ENCODE peak calls at places on chromosomes 16 and 17, in six cellular contexts. X is body of pancreas, N is sigmoid colon, A is ovary, S is A549, L is IMR-90. Z is an unnamed sample. For H3K9me3 and H3K4me1, the result is how much of the 10 kb centered on the place peaks cover.

GRCh38 chr16:89418352-89418751 is 72.0 kb downstream of the ANKRD11 start:
- DNase-seq in L (no peak), A (no peak), S (no peak), N (no peak), X (no peak), Z (no peak)

GRCh38 chr17:50129303-50129945 is 536 bp downstream of the SAMD14 start:
- DNase-seq in L (peak), A (peak), N (no peak), X (no peak), S (peak), Z (no peak)

GRCh38 chr17:74757502-74757901 is 9.1 kb downstream of the NHERF1 start:
- DNase-seq in S (no peak), X (no peak), A (no peak), N (no peak), L (no peak), Z (no peak)

GRCh38 chr17:48432820-48433775 is 3.1 kb upstream of the SKAP1 start:
- DNase-seq in A (no peak), N (no peak), S (no peak), L (no peak), X (no peak), Z (no peak)

GRCh38 chr16:592518-593306 is 2.8 kb downstream of the RAB40C start:
- DNase-seq in N (peak), L (no peak), S (no peak), X (peak), A (peak), Z (peak)

GRCh38 chr16:4372578-4373355 is 1.1 kb downstream of the VASN start:
- DNase-seq in S (peak), N (peak), L (peak), X (peak), A (peak), Z (no peak)

GRCh38 chr17:49223517-49224197 is 6.9 kb downstream of the PHOSPHO1 start:
- DNase-seq in X (peak), N (no peak), A (peak), S (peak), L (peak), Z (no peak)

GRCh38 chr17:49676276-49676868 is 1.5 kb downstream of the SPOP start:
- DNase-seq in X (no peak), L (peak), A (no peak), S (no peak), N (no peak), Z (no peak)

GRCh38 chr17:38894276-38894675 is 24.4 kb downstream of the LASP1 start:
- DNase-seq in A (no peak), X (no peak), N (no peak), S (no peak), L (no peak), Z (no peak)

GRCh38 chr17:38605852-38606645 is at the start of gene SRCIN1:
- DNase-seq in A (peak), N (peak), X (peak), L (peak), S (peak), Z (no peak)

GRCh38 chr16:87601322-87602004 is 845 bp upstream of the JPH3 start:
- DNase-seq in X (no peak), N (no peak), L (no peak), A (no peak), S (no peak), Z (no peak)

GRCh38 chr17:78294776-78295175 is 63.3 kb downstream of the TMEM235 start:
- DNase-seq in X (no peak), A (no peak), S (no peak), N (no peak), L (peak), Z (no peak)

GRCh38 chr16:11601425-11601824 is 14.7 kb upstream of the LITAF start:
- DNase-seq in L (no peak), N (no peak), X (no peak), S (no peak), A (peak), Z (no peak)

GRCh38 chr16:66427451-66427860 is 361 bp downstream of the BEAN1 start:
- DNase-seq in A (no peak), X (no peak), L (no peak), N (no peak), S (no peak), Z (no peak)

GRCh38 chr17:57463103-57463885 is 207.0 kb downstream of the MSI2 start:
- DNase-seq in N (no peak), X (no peak), A (no peak), L (peak), S (peak), Z (no peak)

GRCh38 chr16:58331024-58331707 is 36.3 kb upstream of the PRSS54 start:
- DNase-seq in A (no peak), X (no peak), S (no peak), N (no peak), L (no peak), Z (no peak)

GRCh38 chr17:80921159-80921558 is 70.5 kb upstream of the CHMP6 start:
- DNase-seq in L (no peak), N (peak), X (no peak), A (no peak), S (no peak), Z (no peak)

GRCh38 chr16:57830890-57831484 is 28.7 kb upstream of the KIFC3 start:
- DNase-seq in S (no peak), X (no peak), L (no peak), A (no peak), N (no peak), Z (no peak)

GRCh38 chr16:53235851-53236250 is 181.1 kb downstream of the CHD9 start:
- DNase-seq in A (no peak), S (no peak), X (no peak), L (peak), N (no peak), Z (no peak)

GRCh38 chr16:10497132-10498088 is 83.0 kb downstream of the EMP2 start:
- DNase-seq in S (no peak), X (peak), A (no peak), L (no peak), N (no peak), Z (no peak)

GRCh38 chr16:20865420-20866126 is 34.6 kb downstream of the DCUN1D3 start:
- DNase-seq in X (no peak), S (peak), N (no peak), A (no peak), L (peak), Z (no peak)

GRCh38 chr17:44719444-44719843 is 11.0 kb downstream of the DBF4B start:
- DNase-seq in L (no peak), X (no peak), N (no peak), S (no peak), A (no peak), Z (no peak)

GRCh38 chr17:888998-889401 is 90.6 kb downstream of the NXN start:
- DNase-seq in S (no peak), L (no peak), A (no peak), X (no peak), N (no peak), Z (no peak)

GRCh38 chr16:13136896-13137295 is 235.5 kb downstream of the SHISA9 start:
- DNase-seq in S (no peak), L (no peak), X (no peak), A (no peak), N (no peak), Z (no peak)

GRCh38 chr17:78774956-78775571 is 7.0 kb downstream of the CYTH1 start:
- DNase-seq in L (no peak), N (peak), X (no peak), S (no peak), A (no peak), Z (no peak)

GRCh38 chr17:50887705-50888245 is 21.6 kb upstream of the TOB1 start:
- DNase-seq in N (no peak), A (no peak), X (no peak), L (no peak), S (no peak), Z (no peak)

GRCh38 chr17:3959295-3959899 is 4.8 kb downstream of the ATP2A3 start:
- DNase-seq in S (peak), A (no peak), X (peak), L (peak), N (no peak), Z (no peak)

GRCh38 chr17:62724398-62725146 is 83.5 kb downstream of the MARCHF10 start:
- DNase-seq in S (no peak), N (peak), A (no peak), L (peak), X (no peak), Z (no peak)

GRCh38 chr16:12527077-12527476 is 276.6 kb downstream of the CPPED1 start:
- DNase-seq in S (no peak), A (no peak), L (no peak), N (no peak), X (no peak), Z (no peak)

GRCh38 chr16:1979271-1980025 is 1.8 kb downstream of the NOXO1 start:
- DNase-seq in N (no peak), A (no peak), L (no peak), X (peak), S (no peak), Z (no peak)

GRCh38 chr17:6712058-6712853 is 913 bp downstream of the SLC13A5 start:
- DNase-seq in S (peak), X (no peak), N (no peak), A (peak), L (no peak), Z (no peak)

GRCh38 chr17:58308173-58308984 is 20.2 kb downstream of the TSPOAP1 start:
- DNase-seq in A (no peak), S (peak), N (no peak), X (no peak), L (no peak), Z (no peak)

GRCh38 chr17:40369923-40370322 is 5.4 kb upstream of the GJD3 start:
- DNase-seq in L (no peak), X (no peak), S (no peak), N (peak), A (no peak), Z (no peak)

GRCh38 chr16:2979669-2980226 is 498 bp downstream of the PKMYT1 start:
- DNase-seq in X (no peak), L (peak), S (no peak), A (no peak), N (no peak), Z (no peak)

GRCh38 chr16:66275795-66276428 is 90.6 kb upstream of the CDH5 start:
- DNase-seq in N (peak), X (peak), S (peak), L (peak), A (no peak), Z (no peak)

GRCh38 chr17:70313450-70313849 is 144.1 kb downstream of the KCNJ2 start:
- DNase-seq in S (no peak), A (no peak), X (no peak), L (peak), N (no peak), Z (no peak)

GRCh38 chr16:85402910-85403692 is 210.0 kb upstream of the GSE1 start:
- DNase-seq in S (no peak), A (peak), N (peak), X (no peak), L (peak), Z (peak)

GRCh38 chr16:84013787-84014569 is 28.6 kb downstream of the SLC38A8 start:
- DNase-seq in X (peak), A (no peak), N (no peak), S (peak), L (peak), Z (peak)

GRCh38 chr16:31916056-31916488 is 42.5 kb downstream of the ZNF267 start:
- DNase-seq in N (no peak), S (peak), L (no peak), A (no peak), X (no peak), Z (no peak)

DNA sequence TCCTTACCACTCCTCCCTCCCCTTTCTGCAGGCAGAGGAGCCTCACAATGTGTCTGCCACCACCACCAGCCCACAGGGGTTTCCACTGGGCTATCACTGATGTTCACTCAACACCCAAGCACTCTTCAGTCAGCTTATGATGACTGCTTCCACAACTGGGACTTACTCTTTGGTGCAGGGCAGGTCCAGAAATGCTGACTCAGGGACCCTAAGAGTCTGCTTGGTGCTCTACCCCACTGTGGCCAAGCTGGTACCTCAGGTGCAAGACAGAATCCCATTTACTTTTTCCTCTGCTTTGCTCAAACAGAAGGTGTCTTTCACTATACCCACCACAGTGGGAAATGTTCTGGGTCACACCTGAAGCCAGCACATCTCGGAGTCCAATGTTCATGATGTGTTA is 40.1 kb downstream of the ZNF267 start:
- DNase-seq in S (no peak), N (no peak), L (no peak), A (no peak), X (no peak), Z (no peak)
- H3K9me3 ChIP-seq in S (half or more), N (half or more), L (under half), A (under half), X (half or more), Z (under half)

GRCh38 chr16:81105946-81106345 is 9.8 kb upstream of the GCSH start:
- DNase-seq in N (no peak), X (no peak), S (no peak), L (no peak), A (no peak), Z (no peak)
- TF ChIP-seq POLR2A in N (no peak), X (no peak), S (no peak), L (no peak), A (no peak), Z (no peak)

GRCh38 chr17:27525836-27526235 is 69.6 kb downstream of the KSR1 start:
- DNase-seq in X (no peak), S (no peak), L (no peak), N (no peak), A (no peak), Z (no peak)
- H3K4me1 ChIP-seq in X (half or more), S (half or more), L (under half), N (under half), A (under half), Z (under half)

GRCh38 chr17:21297597-21297996 is 13.1 kb downstream of the MAP2K3 start:
- DNase-seq in S (no peak), X (no peak), L (no peak), N (peak), A (no peak), Z (no peak)
- H3K9me3 ChIP-seq in S (under half), X (under half), L (under half), N (under half), A (under half), Z (under half)